ENCODE peak calls at places on chromosomes 4 and X, in four cellular contexts. Q, A, N and J are unnamed samples.
A peak's percentile ranks its signal among the peaks of the same experiment; 100 is the strongest.

GRCh38 chr4:150828159-150828558 is 186.9 kb downstream of the LRBA start:
- DNase-seq in A (peak; percentile 2), N (no peak), Q (peak; percentile 15), J (no peak)

GRCh38 chr4:118962540-118962939 is 73.9 kb downstream of the SYNPO2 start:
- DNase-seq in N (no peak), Q (no peak), A (no peak), J (no peak)

GRCh38 chr4:6657242-6658203 is 17.0 kb downstream of the MRFAP1 start:
- DNase-seq in Q (no peak), A (no peak), N (no peak), J (no peak)

GRCh38 chrX:153900806-153901752 is 3.4 kb upstream of the AVPR2 start:
- DNase-seq in Q (peak; percentile 31), N (peak; percentile 83), A (peak; percentile 49), J (peak; percentile 21)

GRCh38 chrX:110915120-110915519 is 119.5 kb upstream of the CHRDL1 start:
- DNase-seq in A (no peak), Q (no peak), N (peak; percentile 5), J (no peak)

GRCh38 chr4:174461438-174462106 is 60.7 kb downstream of the HPGD start:
- DNase-seq in N (peak; percentile 30), A (no peak), Q (no peak), J (no peak)

GRCh38 chr4:77358315-77358928 is 201.4 kb downstream of the CCNG2 start:
- DNase-seq in Q (no peak), A (no peak), N (peak; percentile 58), J (no peak)

GRCh38 chrX:70087857-70088256 is 25.6 kb downstream of the OTUD6A start:
- DNase-seq in A (no peak), Q (no peak), N (peak; percentile 34), J (no peak)

GRCh38 chr4:122632396-122633143 is 11.7 kb upstream of the IL21 start:
- DNase-seq in A (no peak), Q (no peak), N (no peak), J (no peak)

GRCh38 chrX:68945081-68945602 is 116.3 kb downstream of the EFNB1 start:
- DNase-seq in Q (no peak), A (no peak), N (no peak), J (no peak)

GRCh38 chr4:188295899-188296298 is 156.7 kb downstream of the TRIML1 start:
- DNase-seq in N (no peak), A (no peak), Q (no peak), J (no peak)

GRCh38 chrX:68732906-68733493 is 85.5 kb downstream of the STARD8 start:
- DNase-seq in N (peak; percentile 56), Q (peak; percentile 34), A (peak; percentile 17), J (peak; percentile 9)

GRCh38 chr4:53548662-53549061 is 42.6 kb downstream of the LNX1 start:
- DNase-seq in N (no peak), Q (no peak), A (no peak), J (no peak)